ENCODE peak calls at places on chromosome 7, in five cellular contexts. One of them, this sample, is unnamed. For H3K9me3, the result is how much of the 10 kb centered on the place peaks cover.

GRCh38 chr7:27564881-27565482 is 97.7 kb downstream of the HIBADH start:
- DNase-seq in right cardiac atrium: no peak
- DNase-seq in thoracic aorta: no peak
- DNase-seq in CD8-positive, alpha-beta T cell: no peak
- DNase-seq in DND-41: no peak
- DNase-seq in this sample: no peak

GRCh38 chr7:116561697-116562483 is 37.1 kb downstream of the CAV1 start:
- DNase-seq in CD8-positive, alpha-beta T cell: no peak
- DNase-seq in right cardiac atrium: no peak
- DNase-seq in thoracic aorta: peak
- DNase-seq in DND-41: no peak
- DNase-seq in this sample: no peak

GRCh38 chr7:131633342-131633843 is 77.0 kb upstream of the PODXL start:
- DNase-seq in DND-41: no peak
- DNase-seq in CD8-positive, alpha-beta T cell: no peak
- DNase-seq in right cardiac atrium: peak
- DNase-seq in thoracic aorta: no peak
- DNase-seq in this sample: no peak

GRCh38 chr7:45638916-45639315 is 64.7 kb downstream of the ADCY1 start:
- DNase-seq in CD8-positive, alpha-beta T cell: no peak
- DNase-seq in thoracic aorta: no peak
- DNase-seq in DND-41: no peak
- DNase-seq in right cardiac atrium: no peak
- DNase-seq in this sample: no peak

GRCh38 chr7:154424370-154424769 is 372.2 kb downstream of the DPP6 start:
- DNase-seq in DND-41: no peak
- DNase-seq in thoracic aorta: no peak
- DNase-seq in CD8-positive, alpha-beta T cell: no peak
- DNase-seq in right cardiac atrium: no peak
- DNase-seq in this sample: no peak

GRCh38 chr7:94145602-94146001 is 141.4 kb upstream of the BET1 start:
- DNase-seq in right cardiac atrium: no peak
- DNase-seq in thoracic aorta: no peak
- DNase-seq in DND-41: no peak
- DNase-seq in CD8-positive, alpha-beta T cell: no peak
- DNase-seq in this sample: no peak

GRCh38 chr7:111855161-111855841 is 293.0 kb upstream of the IMMP2L start:
- DNase-seq in thoracic aorta: no peak
- DNase-seq in CD8-positive, alpha-beta T cell: no peak
- DNase-seq in right cardiac atrium: no peak
- DNase-seq in DND-41: peak
- DNase-seq in this sample: no peak

GRCh38 chr7:145884716-145885514 is 231.7 kb upstream of the CNTNAP2 start:
- DNase-seq in right cardiac atrium: no peak
- DNase-seq in CD8-positive, alpha-beta T cell: no peak
- DNase-seq in thoracic aorta: no peak
- DNase-seq in DND-41: no peak
- DNase-seq in this sample: no peak

GRCh38 chr7:33044986-33045385 is 17.6 kb downstream of the NT5C3A start:
- DNase-seq in right cardiac atrium: no peak
- DNase-seq in DND-41: no peak
- DNase-seq in CD8-positive, alpha-beta T cell: no peak
- DNase-seq in thoracic aorta: no peak
- DNase-seq in this sample: no peak

GRCh38 chr7:77778535-77778934 is 19.7 kb downstream of the TMEM60 start:
- DNase-seq in thoracic aorta: no peak
- DNase-seq in CD8-positive, alpha-beta T cell: no peak
- DNase-seq in DND-41: no peak
- DNase-seq in right cardiac atrium: no peak
- DNase-seq in this sample: no peak

GRCh38 chr7:106563466-106564150 is 97.3 kb downstream of the CCDC71L start:
- DNase-seq in thoracic aorta: no peak
- DNase-seq in DND-41: no peak
- DNase-seq in right cardiac atrium: no peak
- DNase-seq in CD8-positive, alpha-beta T cell: no peak
- DNase-seq in this sample: no peak

GRCh38 chr7:137635132-137635531 is 211.6 kb downstream of the DGKI start:
- DNase-seq in CD8-positive, alpha-beta T cell: no peak
- DNase-seq in DND-41: no peak
- DNase-seq in thoracic aorta: no peak
- DNase-seq in right cardiac atrium: no peak
- DNase-seq in this sample: no peak

GRCh38 chr7:100825215-100825671 is 2.1 kb downstream of the EPHB4 start:
- DNase-seq in DND-41: no peak
- DNase-seq in right cardiac atrium: peak
- DNase-seq in CD8-positive, alpha-beta T cell: no peak
- DNase-seq in thoracic aorta: no peak
- DNase-seq in this sample: no peak

GRCh38 chr7:74567318-74567668 is 90.2 kb upstream of the GTF2I start:
- DNase-seq in right cardiac atrium: no peak
- DNase-seq in thoracic aorta: no peak
- DNase-seq in CD8-positive, alpha-beta T cell: no peak
- DNase-seq in DND-41: no peak
- DNase-seq in this sample: no peak

GRCh38 chr7:141593134-141593533 is 41.9 kb downstream of the AGK start:
- DNase-seq in DND-41: no peak
- DNase-seq in thoracic aorta: no peak
- DNase-seq in CD8-positive, alpha-beta T cell: no peak
- DNase-seq in right cardiac atrium: no peak
- DNase-seq in this sample: no peak

GRCh38 chr7:29987083-29987482 is 2.5 kb downstream of the SCRN1 start:
- DNase-seq in CD8-positive, alpha-beta T cell: no peak
- DNase-seq in right cardiac atrium: no peak
- DNase-seq in DND-41: no peak
- DNase-seq in thoracic aorta: no peak
- DNase-seq in this sample: no peak

GRCh38 chr7:110382736-110383135 is 708.2 kb upstream of the LRRN3 start:
- DNase-seq in DND-41: no peak
- DNase-seq in CD8-positive, alpha-beta T cell: no peak
- DNase-seq in thoracic aorta: no peak
- DNase-seq in right cardiac atrium: no peak
- DNase-seq in this sample: no peak

GRCh38 chr7:77674878-77675277 is 21.4 kb upstream of the RSBN1L start:
- DNase-seq in thoracic aorta: no peak
- DNase-seq in CD8-positive, alpha-beta T cell: no peak
- DNase-seq in right cardiac atrium: peak
- DNase-seq in DND-41: no peak
- DNase-seq in this sample: no peak

GRCh38 chr7:86391813-86392212 is 251.9 kb upstream of the GRM3 start:
- DNase-seq in right cardiac atrium: no peak
- DNase-seq in DND-41: no peak
- DNase-seq in CD8-positive, alpha-beta T cell: no peak
- DNase-seq in thoracic aorta: no peak
- DNase-seq in this sample: no peak

GRCh38 chr7:106126170-106126938 is 14.2 kb upstream of the SYPL1 start:
- DNase-seq in DND-41: peak
- DNase-seq in thoracic aorta: no peak
- DNase-seq in right cardiac atrium: no peak
- DNase-seq in CD8-positive, alpha-beta T cell: peak
- DNase-seq in this sample: peak

GRCh38 chr7:103117465-103117864 is 31.4 kb downstream of the NAPEPLD start:
- DNase-seq in thoracic aorta: no peak
- DNase-seq in DND-41: no peak
- DNase-seq in right cardiac atrium: no peak
- DNase-seq in CD8-positive, alpha-beta T cell: no peak
- DNase-seq in this sample: no peak

GRCh38 chr7:1922071-1922869 is 252.2 kb downstream of the ELFN1 start:
- DNase-seq in DND-41: no peak
- DNase-seq in CD8-positive, alpha-beta T cell: peak
- DNase-seq in right cardiac atrium: peak
- DNase-seq in thoracic aorta: no peak
- DNase-seq in this sample: peak

GRCh38 chr7:37633048-37633447 is 50.5 kb upstream of the GPR141 start:
- DNase-seq in right cardiac atrium: no peak
- DNase-seq in DND-41: no peak
- DNase-seq in thoracic aorta: no peak
- DNase-seq in CD8-positive, alpha-beta T cell: no peak
- DNase-seq in this sample: no peak
- H3K9me3 ChIP-seq in right cardiac atrium: under half
- H3K9me3 ChIP-seq in DND-41: under half
- H3K9me3 ChIP-seq in thoracic aorta: under half
- H3K9me3 ChIP-seq in CD8-positive, alpha-beta T cell: under half
- H3K9me3 ChIP-seq in this sample: under half

GRCh38 chr7:148521271-148521670 is 69.3 kb upstream of the C7orf33 start:
- DNase-seq in thoracic aorta: no peak
- DNase-seq in CD8-positive, alpha-beta T cell: no peak
- DNase-seq in right cardiac atrium: no peak
- DNase-seq in DND-41: no peak
- DNase-seq in this sample: no peak
- H3K9me3 ChIP-seq in thoracic aorta: under half
- H3K9me3 ChIP-seq in CD8-positive, alpha-beta T cell: under half
- H3K9me3 ChIP-seq in right cardiac atrium: under half
- H3K9me3 ChIP-seq in DND-41: under half
- H3K9me3 ChIP-seq in this sample: under half

GRCh38 chr7:157753713-157754415 is 417.1 kb downstream of the DNAJB6 start:
- DNase-seq in CD8-positive, alpha-beta T cell: no peak
- DNase-seq in thoracic aorta: no peak
- DNase-seq in right cardiac atrium: peak
- DNase-seq in DND-41: no peak
- DNase-seq in this sample: no peak
- H3K9me3 ChIP-seq in CD8-positive, alpha-beta T cell: under half
- H3K9me3 ChIP-seq in thoracic aorta: under half
- H3K9me3 ChIP-seq in right cardiac atrium: under half
- H3K9me3 ChIP-seq in DND-41: under half
- H3K9me3 ChIP-seq in this sample: under half

GRCh38 chr7:159046300-159046699 is 98.4 kb downstream of the VIPR2 start:
- DNase-seq in thoracic aorta: no peak
- DNase-seq in right cardiac atrium: no peak
- DNase-seq in DND-41: no peak
- DNase-seq in CD8-positive, alpha-beta T cell: no peak
- DNase-seq in this sample: no peak
- H3K9me3 ChIP-seq in thoracic aorta: under half
- H3K9me3 ChIP-seq in right cardiac atrium: under half
- H3K9me3 ChIP-seq in DND-41: under half
- H3K9me3 ChIP-seq in CD8-positive, alpha-beta T cell: under half
- H3K9me3 ChIP-seq in this sample: under half

GRCh38 chr7:157780312-157780711 is 443.5 kb downstream of the DNAJB6 start:
- DNase-seq in CD8-positive, alpha-beta T cell: no peak
- DNase-seq in thoracic aorta: no peak
- DNase-seq in right cardiac atrium: peak
- DNase-seq in DND-41: no peak
- DNase-seq in this sample: no peak
- H3K9me3 ChIP-seq in CD8-positive, alpha-beta T cell: under half
- H3K9me3 ChIP-seq in thoracic aorta: under half
- H3K9me3 ChIP-seq in right cardiac atrium: under half
- H3K9me3 ChIP-seq in DND-41: under half
- H3K9me3 ChIP-seq in this sample: under half

DNA sequence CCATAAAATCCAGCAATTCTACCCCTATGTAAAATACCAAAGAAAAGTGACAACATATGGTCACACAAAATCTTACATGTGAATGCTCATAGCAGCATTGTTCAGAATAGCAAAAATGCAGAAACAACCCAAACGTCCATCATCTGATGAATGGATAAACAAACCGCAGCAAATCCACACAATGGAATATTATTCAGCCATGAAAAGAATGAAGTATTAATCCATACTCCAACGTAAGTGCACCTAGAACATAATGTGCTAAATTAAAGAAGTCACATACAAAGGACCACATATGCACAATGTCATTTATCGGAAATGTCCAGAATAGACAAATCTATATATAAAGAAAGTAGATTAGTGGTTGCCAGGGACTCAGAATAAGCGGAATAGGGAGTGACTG is 57.4 kb downstream of the SMURF1 start:
- DNase-seq in CD8-positive, alpha-beta T cell: no peak
- DNase-seq in right cardiac atrium: no peak
- DNase-seq in thoracic aorta: no peak
- DNase-seq in DND-41: no peak
- DNase-seq in this sample: no peak
- H3K9me3 ChIP-seq in CD8-positive, alpha-beta T cell: under half
- H3K9me3 ChIP-seq in right cardiac atrium: under half
- H3K9me3 ChIP-seq in thoracic aorta: under half
- H3K9me3 ChIP-seq in DND-41: under half
- H3K9me3 ChIP-seq in this sample: under half

GRCh38 chr7:54159088-54159487 is 383.1 kb upstream of the VSTM2A start:
- DNase-seq in CD8-positive, alpha-beta T cell: no peak
- DNase-seq in DND-41: no peak
- DNase-seq in thoracic aorta: no peak
- DNase-seq in right cardiac atrium: no peak
- DNase-seq in this sample: no peak
- H3K9me3 ChIP-seq in CD8-positive, alpha-beta T cell: under half
- H3K9me3 ChIP-seq in DND-41: under half
- H3K9me3 ChIP-seq in thoracic aorta: under half
- H3K9me3 ChIP-seq in right cardiac atrium: under half
- H3K9me3 ChIP-seq in this sample: under half

GRCh38 chr7:28977881-28978280 is 19.8 kb upstream of the TRIL start:
- DNase-seq in right cardiac atrium: no peak
- DNase-seq in CD8-positive, alpha-beta T cell: no peak
- DNase-seq in DND-41: no peak
- DNase-seq in thoracic aorta: no peak
- DNase-seq in this sample: no peak
- H3K9me3 ChIP-seq in right cardiac atrium: under half
- H3K9me3 ChIP-seq in CD8-positive, alpha-beta T cell: under half
- H3K9me3 ChIP-seq in DND-41: under half
- H3K9me3 ChIP-seq in thoracic aorta: under half
- H3K9me3 ChIP-seq in this sample: under half

GRCh38 chr7:157734926-157735640 is 398.3 kb downstream of the DNAJB6 start:
- DNase-seq in DND-41: no peak
- DNase-seq in CD8-positive, alpha-beta T cell: no peak
- DNase-seq in thoracic aorta: no peak
- DNase-seq in right cardiac atrium: no peak
- DNase-seq in this sample: no peak
- H3K9me3 ChIP-seq in DND-41: under half
- H3K9me3 ChIP-seq in CD8-positive, alpha-beta T cell: under half
- H3K9me3 ChIP-seq in thoracic aorta: under half
- H3K9me3 ChIP-seq in right cardiac atrium: under half
- H3K9me3 ChIP-seq in this sample: under half